ENCODE peak calls at places on chromosomes 11 and 22, in four cellular contexts. T, L, G and D are unnamed samples.

GRCh38 chr22:22488736-22489135 is 19.8 kb downstream of the ZNF280B start:
- DNase-seq in T (no peak), L (no peak), G (no peak), D (no peak)

GRCh38 chr22:25027552-25027951 is 75.0 kb downstream of the KIAA1671 start:
- DNase-seq in T (no peak), L (no peak), G (no peak), D (no peak)

GRCh38 chr22:38416621-38417251 is 38.3 kb downstream of the KCNJ4 start:
- DNase-seq in T (peak; percentile 5), L (no peak), G (no peak), D (no peak)

GRCh38 chr11:47715082-47715669 is at the start of gene AGBL2:
- DNase-seq in T (peak; percentile 83), L (peak; percentile 89), G (peak; percentile 25), D (peak; percentile 73)

GRCh38 chr22:33519974-33520903 is 400.0 kb downstream of the LARGE1 start:
- DNase-seq in T (no peak), L (no peak), G (no peak), D (no peak)

GRCh38 chr11:130639369-130639768 is 190.9 kb downstream of the ADAMTS15 start:
- DNase-seq in T (no peak), L (no peak), G (no peak), D (no peak)

GRCh38 chr22:44386386-44387035 is 73.8 kb upstream of the SHISAL1 start:
- DNase-seq in T (no peak), L (no peak), G (no peak), D (no peak)

GRCh38 chr22:37774728-37775127 is 33.0 kb upstream of the GCAT start:
- DNase-seq in T (no peak), L (no peak), G (no peak), D (no peak)

GRCh38 chr11:15816270-15816871 is 540.0 kb downstream of the SOX6 start:
- DNase-seq in T (no peak), L (no peak), G (no peak), D (no peak)

GRCh38 chr11:85088286-85088685 is 538.9 kb downstream of the DLG2 start:
- DNase-seq in T (no peak), L (no peak), G (no peak), D (no peak)

GRCh38 chr22:49544286-49544685 is 283.4 kb downstream of the BRD1 start:
- DNase-seq in T (no peak), L (no peak), G (no peak), D (no peak)

GRCh38 chr11:31841435-31841834 is 30.3 kb upstream of the PAX6 start:
- DNase-seq in T (no peak), L (no peak), G (no peak), D (no peak)

GRCh38 chr11:1163911-1164735 is 6.4 kb downstream of the MUC5AC start:
- DNase-seq in T (peak; percentile 9), L (peak; percentile 26), G (no peak), D (no peak)

GRCh38 chr22:44583854-44584253 is 85.8 kb upstream of the RTL6 start:
- DNase-seq in T (peak; percentile 46), L (no peak), G (no peak), D (no peak)

GRCh38 chr11:64341851-64342791 is 2.1 kb downstream of the CCDC88B start:
- DNase-seq in T (peak; percentile 97), L (peak; percentile 56), G (no peak), D (peak; percentile 96)

GRCh38 chr22:29574762-29575450 is 6.0 kb downstream of the NIPSNAP1 start:
- DNase-seq in T (no peak), L (no peak), G (no peak), D (no peak)

GRCh38 chr11:76649964-76650363 is 20.6 kb downstream of the LRRC32 start:
- DNase-seq in T (no peak), L (no peak), G (no peak), D (no peak)

GRCh38 chr22:30998329-30998728 is 29.3 kb downstream of the TUG1 start:
- DNase-seq in T (no peak), L (no peak), G (no peak), D (peak; percentile 14)

GRCh38 chr11:68804786-68805185 is 36.9 kb downstream of the CPT1A start:
- DNase-seq in T (peak; percentile 35), L (no peak), G (no peak), D (no peak)

GRCh38 chr11:134350381-134350780 is 18.6 kb downstream of the GLB1L2 start:
- DNase-seq in T (no peak), L (no peak), G (peak; percentile 37), D (no peak)

GRCh38 chr11:33723238-33723881 is 12.9 kb downstream of the CD59 start:
- DNase-seq in T (no peak), L (no peak), G (no peak), D (peak; percentile 63)

GRCh38 chr11:15674756-15675155 is 560.0 kb downstream of the INSC start:
- DNase-seq in T (no peak), L (no peak), G (no peak), D (no peak)

GRCh38 chr11:122779047-122779629 is 59.2 kb upstream of the CRTAM start:
- DNase-seq in T (no peak), L (peak; percentile 43), G (no peak), D (no peak)

GRCh38 chr11:134637091-134638015 is 225.3 kb upstream of the B3GAT1 start:
- DNase-seq in T (no peak), L (no peak), G (no peak), D (no peak)

GRCh38 chr11:70040452-70040851 is 37.7 kb upstream of the ANO1 start:
- DNase-seq in T (no peak), L (no peak), G (no peak), D (no peak)

GRCh38 chr11:20353829-20354434 is 9.6 kb upstream of the HTATIP2 start:
- DNase-seq in T (peak; percentile 34), L (peak; percentile 67), G (no peak), D (peak; percentile 49)

GRCh38 chr11:47886096-47886495 is 37.9 kb upstream of the NUP160 start:
- DNase-seq in T (no peak), L (no peak), G (no peak), D (no peak)

GRCh38 chr11:106724293-106724892 is 293.9 kb downstream of the GUCY1A2 start:
- DNase-seq in T (no peak), L (no peak), G (no peak), D (no peak)

GRCh38 chr11:134890446-134890845 is 478.4 kb upstream of the B3GAT1 start:
- DNase-seq in T (no peak), L (no peak), G (no peak), D (no peak)

GRCh38 chr11:63866211-63866610 is 27.3 kb downstream of the MARK2 start:
- DNase-seq in T (no peak), L (no peak), G (peak; percentile 86), D (no peak)

GRCh38 chr22:42300286-42301071 is 30.0 kb upstream of the TCF20 start:
- DNase-seq in T (no peak), L (no peak), G (no peak), D (peak; percentile 44)

GRCh38 chr22:46684706-46685105 is 53.3 kb downstream of the CERK start:
- DNase-seq in T (no peak), L (no peak), G (peak; percentile 40), D (no peak)

GRCh38 chr11:69277074-69277809 is 16.7 kb upstream of the MYEOV start:
- DNase-seq in T (no peak), L (no peak), G (peak; percentile 51), D (no peak)

GRCh38 chr11:117618956-117619355 is 178.1 kb downstream of the DSCAML1 start:
- DNase-seq in T (peak; percentile 59), L (peak; percentile 69), G (no peak), D (no peak)

GRCh38 chr22:50303848-50304527 is 3.5 kb downstream of the PLXNB2 start:
- DNase-seq in T (peak; percentile 66), L (peak; percentile 63), G (no peak), D (peak; percentile 23)

DNA sequence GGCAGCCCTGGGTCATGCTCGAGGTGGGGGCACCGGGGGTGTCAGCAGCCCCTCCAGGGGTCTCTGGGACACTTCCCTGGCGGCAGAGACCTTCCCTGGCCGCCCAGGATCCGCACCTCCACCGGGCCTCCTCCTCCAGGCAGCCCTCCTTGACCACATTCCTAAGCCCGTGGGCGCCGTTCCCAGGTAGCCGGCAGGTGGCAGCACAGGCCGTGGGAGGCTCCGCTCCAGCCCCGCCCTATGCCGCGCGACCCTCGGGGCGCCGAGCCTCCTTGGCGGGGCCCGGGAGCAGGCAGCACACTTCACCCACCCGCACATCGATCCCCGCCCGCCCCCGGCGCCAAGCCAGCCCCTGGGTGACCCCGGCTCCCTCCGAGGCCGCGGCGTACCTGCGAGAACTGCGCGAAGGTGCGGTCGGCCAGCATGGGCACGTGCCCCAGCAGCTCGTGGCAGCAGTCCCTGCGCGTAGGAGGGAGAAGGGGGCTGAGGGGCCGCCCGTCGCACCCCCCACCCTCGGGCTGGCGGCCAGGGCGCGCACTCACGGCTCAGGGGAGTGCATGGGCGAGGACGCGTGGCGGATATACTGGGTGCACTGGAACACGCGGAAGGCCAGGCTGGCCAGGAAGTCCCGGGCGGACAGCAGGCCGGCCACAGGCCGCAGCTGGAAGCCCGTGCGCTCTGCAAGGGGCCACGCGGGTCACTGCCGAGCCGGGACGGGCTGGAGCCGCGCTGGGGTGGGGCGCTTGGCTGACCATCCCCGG is 5.3 kb upstream of the INS start:
- DNase-seq in T (peak; percentile 75), L (no peak), G (no peak), D (peak; percentile 55)
- TF ChIP-seq USF1 in T (peak; percentile 78), L (no peak), G (no peak), D (peak; percentile 35)

GRCh38 chr11:35126000-35126878 is 12.7 kb upstream of the CD44 start:
- DNase-seq in T (no peak), L (no peak), G (peak; percentile 88), D (no peak)
- TF ChIP-seq USF1 in T (no peak), L (no peak), G (no peak), D (no peak)

GRCh38 chr11:92226331-92227232 is 2.0 kb downstream of the FAT3 start:
- DNase-seq in T (peak; percentile 79), L (peak; percentile 65), G (no peak), D (no peak)
- TF ChIP-seq USF1 in T (no peak), L (no peak), G (no peak), D (no peak)

GRCh38 chr11:3865388-3866193 is 10.1 kb downstream of the STIM1 start:
- DNase-seq in T (no peak), L (no peak), G (no peak), D (peak; percentile 80)
- TF ChIP-seq USF1 in T (no peak), L (no peak), G (no peak), D (no peak)

GRCh38 chr11:120290945-120291344 is 34.2 kb upstream of the TLCD5 start:
- DNase-seq in T (no peak), L (no peak), G (no peak), D (no peak)
- TF ChIP-seq USF1 in T (no peak), L (no peak), G (no peak), D (no peak)